ENCODE peak calls at places on chromosomes 16 and 17, in seven cellular contexts. Y is stimulated activated naive CD8-positive, alpha-beta T cell treated with anti-CD3 and anti-CD28 coated beads, Interleukin-15, amount 100 ng/mL, for 72 hours; Z is CD8-positive, alpha-beta T cell; G is NCI-H1694; X is DMS 273 treated with DMSO at 0.1 percent for 48 hours; A is fibroblast of the conjunctiva; O is RPMI7951. R is an unnamed sample.

GRCh38 chr16:85709766-85710423 is 21.1 kb upstream of the GINS2 start:
- DNase-seq in G (no peak), X (no peak), O (no peak), Z (no peak), A (no peak), Y (no peak), R (no peak)

GRCh38 chr17:42563543-42563942 is 1.6 kb downstream of the COASY start:
- DNase-seq in Z (no peak), X (no peak), Y (no peak), O (peak; percentile 75), A (no peak), G (no peak), R (no peak)

GRCh38 chr17:46072998-46073397 is 73.9 kb downstream of the STH start:
- DNase-seq in A (peak; percentile 36), Z (no peak), X (no peak), O (peak; percentile 50), Y (no peak), G (no peak), R (no peak)

GRCh38 chr17:19386974-19387920 is at the start of gene MFAP4:
- DNase-seq in Z (no peak), Y (no peak), G (peak; percentile 99), O (peak; percentile 71), A (peak; percentile 96), X (peak; percentile 97), R (peak; percentile 7)

GRCh38 chr17:48612854-48613691 is 2.0 kb downstream of the HOXB8 start:
- DNase-seq in Z (peak; percentile 54), X (no peak), O (peak; percentile 64), Y (peak; percentile 60), A (no peak), G (peak; percentile 30), R (no peak)

GRCh38 chr17:7851438-7852261 is 3.2 kb upstream of the TMEM88 start:
- DNase-seq in O (no peak), A (peak; percentile 84), G (peak; percentile 87), Z (peak; percentile 97), X (no peak), Y (peak; percentile 90), R (peak; percentile 78)

GRCh38 chr17:75498726-75499213 is 16.6 kb downstream of the CASKIN2 start:
- DNase-seq in Y (no peak), A (no peak), Z (no peak), X (no peak), O (no peak), G (no peak), R (no peak)

GRCh38 chr16:63690267-63690666 is 1431.6 kb downstream of the CDH11 start:
- DNase-seq in O (no peak), Y (no peak), G (no peak), A (no peak), X (no peak), Z (no peak), R (no peak)

GRCh38 chr17:83192161-83192788 is 112.9 kb downstream of the METRNL start:
- DNase-seq in Y (no peak), Z (no peak), X (no peak), G (no peak), A (no peak), O (no peak), R (no peak)

GRCh38 chr17:49730078-49730786 is 22.5 kb upstream of the SLC35B1 start:
- DNase-seq in G (no peak), Z (no peak), X (no peak), A (peak; percentile 90), Y (no peak), O (peak; percentile 85), R (no peak)

GRCh38 chr17:68328676-68329075 is 37.4 kb downstream of the ARSG start:
- DNase-seq in Z (no peak), X (no peak), A (no peak), Y (no peak), O (peak; percentile 20), G (no peak), R (no peak)

GRCh38 chr17:57662644-57663308 is 82.3 kb downstream of the CCDC182 start:
- DNase-seq in O (peak; percentile 98), X (peak; percentile 81), Z (peak; percentile 27), G (peak; percentile 41), A (peak; percentile 98), Y (no peak), R (peak; percentile 99)

GRCh38 chr17:55348749-55349354 is 72.8 kb downstream of the MMD start:
- DNase-seq in G (peak; percentile 49), Y (peak; percentile 29), Z (peak; percentile 32), O (peak; percentile 42), A (peak; percentile 31), X (peak; percentile 35), R (peak; percentile 4)

GRCh38 chr17:49887086-49887743 is 39.3 kb upstream of the TAC4 start:
- DNase-seq in O (no peak), A (no peak), G (no peak), X (no peak), Y (no peak), Z (no peak), R (no peak)

GRCh38 chr17:46771601-46772012 is 46.9 kb downstream of the WNT3 start:
- DNase-seq in A (no peak), G (no peak), Z (no peak), Y (no peak), O (no peak), X (no peak), R (no peak)

GRCh38 chr17:74113326-74113725 is 90.2 kb upstream of the RPL38 start:
- DNase-seq in Y (no peak), X (no peak), G (no peak), O (no peak), A (no peak), Z (no peak), R (no peak)

GRCh38 chr17:60506312-60506711 is 19.7 kb downstream of the APPBP2 start:
- DNase-seq in G (no peak), O (peak; percentile 57), X (no peak), A (no peak), Y (no peak), Z (no peak), R (no peak)

GRCh38 chr17:12648498-12648897 is 17.2 kb upstream of the MYOCD start:
- DNase-seq in G (no peak), X (no peak), Y (no peak), A (no peak), O (no peak), Z (no peak), R (no peak)

GRCh38 chr16:70391881-70392481 is 45.3 kb downstream of the DDX19A start:
- DNase-seq in G (peak; percentile 54), Y (no peak), X (peak; percentile 75), O (peak; percentile 88), Z (no peak), A (peak; percentile 42), R (no peak)

GRCh38 chr16:85047867-85048455 is 20.4 kb downstream of the KIAA0513 start:
- DNase-seq in G (no peak), Y (no peak), X (no peak), O (no peak), A (no peak), Z (no peak), R (no peak)

GRCh38 chr17:2171725-2172446 is 117.0 kb downstream of the HIC1 start:
- DNase-seq in A (peak; percentile 91), X (no peak), G (peak; percentile 45), O (peak; percentile 93), Y (no peak), Z (no peak), R (no peak)